ENCODE peak calls at places on chromosomes 4 and X, in four cellular contexts. One of them, this sample, is unnamed.

GRCh38 chrX:100819534-100819836 is 706 bp upstream of the CSTF2 start:
- DNase-seq in GM04503: no peak
- DNase-seq in AG04450: no peak
- DNase-seq in effector memory CD4-positive, alpha-beta T cell: no peak
- DNase-seq in this sample: no peak

GRCh38 chr4:22625301-22625700 is 67.4 kb upstream of the GBA3 start:
- DNase-seq in GM04503: no peak
- DNase-seq in AG04450: no peak
- DNase-seq in effector memory CD4-positive, alpha-beta T cell: no peak
- DNase-seq in this sample: no peak

GRCh38 chr4:56630876-56631666 is 50.0 kb downstream of the HOPX start:
- DNase-seq in GM04503: no peak
- DNase-seq in AG04450: no peak
- DNase-seq in effector memory CD4-positive, alpha-beta T cell: no peak
- DNase-seq in this sample: no peak

GRCh38 chr4:159071178-159071968 is 31.5 kb upstream of the RAPGEF2 start:
- DNase-seq in GM04503: no peak
- DNase-seq in AG04450: no peak
- DNase-seq in effector memory CD4-positive, alpha-beta T cell: no peak
- DNase-seq in this sample: no peak

GRCh38 chr4:107562306-107562705 is 157.7 kb downstream of the PAPSS1 start:
- DNase-seq in GM04503: no peak
- DNase-seq in AG04450: no peak
- DNase-seq in effector memory CD4-positive, alpha-beta T cell: no peak
- DNase-seq in this sample: no peak

GRCh38 chr4:12729384-12729783 is 754.8 kb downstream of the RAB28 start:
- DNase-seq in GM04503: no peak
- DNase-seq in AG04450: no peak
- DNase-seq in effector memory CD4-positive, alpha-beta T cell: no peak
- DNase-seq in this sample: no peak

GRCh38 chrX:134821370-134821769 is 163.1 kb upstream of the PLAC1 start:
- DNase-seq in GM04503: no peak
- DNase-seq in AG04450: no peak
- DNase-seq in effector memory CD4-positive, alpha-beta T cell: no peak
- DNase-seq in this sample: no peak

GRCh38 chr4:40688446-40689095 is 58.9 kb upstream of the RBM47 start:
- DNase-seq in GM04503: no peak
- DNase-seq in AG04450: no peak
- DNase-seq in effector memory CD4-positive, alpha-beta T cell: no peak
- DNase-seq in this sample: no peak

GRCh38 chr4:184583738-184584502 is 65.3 kb downstream of the CASP3 start:
- DNase-seq in GM04503: no peak
- DNase-seq in AG04450: no peak
- DNase-seq in effector memory CD4-positive, alpha-beta T cell: no peak
- DNase-seq in this sample: no peak

GRCh38 chrX:23870041-23870440 is 37.7 kb downstream of the APOO start:
- DNase-seq in GM04503: no peak
- DNase-seq in AG04450: no peak
- DNase-seq in effector memory CD4-positive, alpha-beta T cell: no peak
- DNase-seq in this sample: no peak

GRCh38 chrX:29257516-29257915 is 670.3 kb downstream of the IL1RAPL1 start:
- DNase-seq in GM04503: peak
- DNase-seq in AG04450: peak
- DNase-seq in effector memory CD4-positive, alpha-beta T cell: no peak
- DNase-seq in this sample: no peak

GRCh38 chrX:104968241-104968640 is 252.3 kb downstream of the TEX13A start:
- DNase-seq in GM04503: no peak
- DNase-seq in AG04450: no peak
- DNase-seq in effector memory CD4-positive, alpha-beta T cell: no peak
- DNase-seq in this sample: no peak

GRCh38 chr4:106541253-106541652 is 172.7 kb upstream of the GIMD1 start:
- DNase-seq in GM04503: peak
- DNase-seq in AG04450: no peak
- DNase-seq in effector memory CD4-positive, alpha-beta T cell: no peak
- DNase-seq in this sample: no peak

GRCh38 chr4:143773998-143774898 is 73.8 kb upstream of the FREM3 start:
- DNase-seq in GM04503: no peak
- DNase-seq in AG04450: peak
- DNase-seq in effector memory CD4-positive, alpha-beta T cell: peak
- DNase-seq in this sample: no peak

GRCh38 chrX:72081605-72082320 is 50.0 kb downstream of the RTL5 start:
- DNase-seq in GM04503: no peak
- DNase-seq in AG04450: no peak
- DNase-seq in effector memory CD4-positive, alpha-beta T cell: no peak
- DNase-seq in this sample: no peak

GRCh38 chrX:153929576-153929975 is 3.5 kb upstream of the ARHGAP4 start:
- DNase-seq in GM04503: no peak
- DNase-seq in AG04450: no peak
- DNase-seq in effector memory CD4-positive, alpha-beta T cell: no peak
- DNase-seq in this sample: no peak

GRCh38 chrX:115089419-115089818 is 72.0 kb upstream of the IL13RA2 start:
- DNase-seq in GM04503: no peak
- DNase-seq in AG04450: no peak
- DNase-seq in effector memory CD4-positive, alpha-beta T cell: no peak
- DNase-seq in this sample: no peak

GRCh38 chr4:184192933-184193332 is 24.7 kb downstream of the ENPP6 start:
- DNase-seq in GM04503: no peak
- DNase-seq in AG04450: no peak
- DNase-seq in effector memory CD4-positive, alpha-beta T cell: no peak
- DNase-seq in this sample: no peak

GRCh38 chrX:123087326-123087725 is 96.8 kb upstream of the GRIA3 start:
- DNase-seq in GM04503: peak
- DNase-seq in AG04450: no peak
- DNase-seq in effector memory CD4-positive, alpha-beta T cell: no peak
- DNase-seq in this sample: no peak

GRCh38 chr4:88171206-88171605 is 12.8 kb upstream of the ABCG2 start:
- DNase-seq in GM04503: no peak
- DNase-seq in AG04450: no peak
- DNase-seq in effector memory CD4-positive, alpha-beta T cell: no peak
- DNase-seq in this sample: no peak

GRCh38 chr4:142922720-142923119 is 76.6 kb upstream of the INPP4B start:
- DNase-seq in GM04503: no peak
- DNase-seq in AG04450: no peak
- DNase-seq in effector memory CD4-positive, alpha-beta T cell: no peak
- DNase-seq in this sample: no peak

GRCh38 chr4:110668463-110669245 is 45.8 kb upstream of the PITX2 start:
- DNase-seq in GM04503: no peak
- DNase-seq in AG04450: no peak
- DNase-seq in effector memory CD4-positive, alpha-beta T cell: no peak
- DNase-seq in this sample: no peak

GRCh38 chrX:143757887-143758286 is 37.3 kb upstream of the SPANXN2 start:
- DNase-seq in GM04503: no peak
- DNase-seq in AG04450: no peak
- DNase-seq in effector memory CD4-positive, alpha-beta T cell: no peak
- DNase-seq in this sample: no peak

GRCh38 chr4:150578745-150579470 is 3.0 kb upstream of the MAB21L2 start:
- DNase-seq in GM04503: no peak
- DNase-seq in AG04450: no peak
- DNase-seq in effector memory CD4-positive, alpha-beta T cell: no peak
- DNase-seq in this sample: peak

GRCh38 chr4:185730849-185731608 is 81.0 kb downstream of the SORBS2 start:
- DNase-seq in GM04503: no peak
- DNase-seq in AG04450: no peak
- DNase-seq in effector memory CD4-positive, alpha-beta T cell: no peak
- DNase-seq in this sample: no peak

GRCh38 chr4:155769092-155769491 is 10.3 kb downstream of the GUCY1B1 start:
- DNase-seq in GM04503: no peak
- DNase-seq in AG04450: peak
- DNase-seq in effector memory CD4-positive, alpha-beta T cell: no peak
- DNase-seq in this sample: no peak

GRCh38 chrX:39519213-39519544 is 578.6 kb downstream of the BCOR start:
- DNase-seq in GM04503: no peak
- DNase-seq in AG04450: no peak
- DNase-seq in effector memory CD4-positive, alpha-beta T cell: no peak
- DNase-seq in this sample: peak

GRCh38 chr4:184318852-184319251 is 101.2 kb upstream of the ENPP6 start:
- DNase-seq in GM04503: no peak
- DNase-seq in AG04450: no peak
- DNase-seq in effector memory CD4-positive, alpha-beta T cell: no peak
- DNase-seq in this sample: no peak

GRCh38 chr4:89331197-89331596 is 23.6 kb upstream of the GPRIN3 start:
- DNase-seq in GM04503: no peak
- DNase-seq in AG04450: no peak
- DNase-seq in effector memory CD4-positive, alpha-beta T cell: no peak
- DNase-seq in this sample: no peak